ENCODE peak calls at places on chromosomes 13 and 19, in eight cellular contexts. E, I, Q, W, R, B, D and O are unnamed samples.

GRCh38 chr13:28569886-28570285 is 75.0 kb upstream of the FLT1 start:
- DNase-seq in R (no peak), I (no peak), D (no peak), W (no peak), E (no peak), Q (no peak), B (no peak), O (no peak)

GRCh38 chr19:38665950-38666661 is 18.7 kb downstream of the ACTN4 start:
- DNase-seq in D (no peak), R (no peak), I (no peak), W (peak), B (no peak), Q (peak), E (peak), O (peak)

GRCh38 chr19:33296473-33297060 is 5.8 kb downstream of the CEBPA start:
- DNase-seq in B (no peak), W (no peak), D (peak), I (no peak), E (no peak), Q (no peak), R (no peak), O (no peak)

GRCh38 chr13:25468330-25469178 is 96.8 kb downstream of the ATP8A2 start:
- DNase-seq in E (peak), R (no peak), Q (no peak), B (peak), D (no peak), I (peak), W (no peak), O (no peak)

GRCh38 chr13:50318887-50319286 is 303.6 kb downstream of the KCNRG start:
- DNase-seq in D (no peak), W (no peak), I (no peak), Q (no peak), R (no peak), E (no peak), B (no peak), O (no peak)

GRCh38 chr19:51607920-51608562 is 22.2 kb downstream of the SIGLEC5 start:
- DNase-seq in R (peak), Q (peak), W (peak), I (peak), D (no peak), E (peak), B (peak), O (peak)

GRCh38 chr19:6738726-6739389 is 622 bp upstream of the TRIP10 start:
- DNase-seq in Q (peak), B (no peak), I (no peak), W (peak), R (peak), D (no peak), E (peak), O (no peak)

GRCh38 chr19:46009530-46010510 is 13.0 kb downstream of the PGLYRP1 start:
- DNase-seq in E (peak), I (no peak), R (peak), D (no peak), B (peak), Q (peak), W (peak), O (peak)

GRCh38 chr19:10686661-10687517 is 14.3 kb upstream of the QTRT1 start:
- DNase-seq in W (peak), D (no peak), R (no peak), E (no peak), Q (peak), B (no peak), I (no peak), O (peak)

GRCh38 chr13:28819748-28820098 is 416 bp upstream of the MTUS2 start:
- DNase-seq in D (no peak), E (peak), I (no peak), R (no peak), Q (peak), W (peak), B (peak), O (peak)

GRCh38 chr19:20776083-20777076 is at the start of gene ZNF66:
- DNase-seq in I (peak), B (peak), R (peak), Q (peak), D (peak), E (peak), W (peak), O (peak)

GRCh38 chr19:50537769-50538230 is 24.1 kb upstream of the ASPDH start:
- DNase-seq in B (peak), E (peak), R (peak), Q (peak), W (peak), I (peak), D (peak), O (peak)

GRCh38 chr19:44367024-44367423 is 10.5 kb upstream of the ZNF112 start:
- DNase-seq in I (no peak), R (no peak), D (no peak), W (no peak), E (no peak), Q (no peak), B (no peak), O (no peak)

GRCh38 chr13:41563501-41564001 is 106.2 kb downstream of the RGCC start:
- DNase-seq in Q (no peak), R (no peak), D (no peak), E (no peak), I (no peak), B (no peak), W (no peak), O (no peak)

GRCh38 chr13:88704600-88705275 is 1033.6 kb downstream of the SLITRK5 start:
- DNase-seq in R (no peak), I (no peak), W (no peak), E (peak), B (no peak), D (no peak), Q (no peak), O (no peak)

GRCh38 chr13:99690426-99691189 is 189.3 kb downstream of the TM9SF2 start:
- DNase-seq in R (no peak), I (no peak), B (no peak), E (no peak), D (no peak), W (no peak), Q (no peak), O (no peak)

GRCh38 chr13:33053397-33054066 is 37.3 kb downstream of the KL start:
- DNase-seq in R (no peak), B (no peak), E (no peak), D (no peak), Q (no peak), I (no peak), W (no peak), O (no peak)

GRCh38 chr13:105213512-105213911 is 1322.0 kb downstream of the EFNB2 start:
- DNase-seq in W (no peak), I (no peak), D (no peak), B (no peak), R (no peak), E (no peak), Q (no peak), O (no peak)

GRCh38 chr19:14369399-14370168 is 11.7 kb upstream of the ADGRE5 start:
- DNase-seq in W (no peak), Q (no peak), I (no peak), D (no peak), E (no peak), B (no peak), R (no peak), O (peak)

GRCh38 chr19:29884466-29884865 is 57.6 kb upstream of the URI1 start:
- DNase-seq in B (no peak), E (no peak), W (no peak), Q (no peak), I (no peak), D (no peak), R (no peak), O (no peak)

GRCh38 chr19:40464059-40465024 is 1.2 kb downstream of the BLVRB start:
- DNase-seq in E (peak), Q (peak), W (peak), D (peak), R (peak), B (peak), I (peak), O (peak)

GRCh38 chr19:10548746-10549276 is 5.1 kb downstream of the ATG4D start:
- DNase-seq in D (no peak), R (no peak), B (no peak), I (no peak), W (no peak), E (no peak), Q (no peak), O (no peak)

GRCh38 chr19:54415901-54416621 is 797 bp downstream of the TTYH1 start:
- DNase-seq in D (no peak), R (no peak), B (no peak), W (no peak), Q (no peak), E (no peak), I (no peak), O (no peak)

GRCh38 chr19:33794578-33795369 is 1.9 kb upstream of the KCTD15 start:
- DNase-seq in I (no peak), Q (peak), R (no peak), D (no peak), E (no peak), B (no peak), W (peak), O (no peak)

GRCh38 chr19:13381827-13382632 is 124.2 kb downstream of the CACNA1A start:
- DNase-seq in I (no peak), B (no peak), Q (no peak), R (no peak), E (no peak), D (no peak), W (no peak), O (no peak)

GRCh38 chr19:50723735-50724521 is 764 bp downstream of the CLEC11A start:
- DNase-seq in D (no peak), I (no peak), B (no peak), E (no peak), Q (no peak), W (no peak), R (no peak), O (peak)

GRCh38 chr19:15200575-15201364 is at the start of gene NOTCH3:
- DNase-seq in R (no peak), Q (peak), D (no peak), W (no peak), I (no peak), E (peak), B (peak), O (no peak)

GRCh38 chr19:47469419-47469700 is 2.3 kb downstream of the SLC8A2 start:
- DNase-seq in I (no peak), R (no peak), Q (no peak), B (no peak), E (no peak), D (no peak), W (no peak), O (no peak)

GRCh38 chr19:57249329-57249728 is 8.9 kb downstream of the ZNF805 start:
- DNase-seq in D (no peak), I (no peak), Q (no peak), W (no peak), E (no peak), R (no peak), B (no peak), O (no peak)
- TF ChIP-seq CTCF in D (no peak), I (no peak), Q (no peak), W (no peak), E (no peak), R (no peak), B (no peak), O (no peak)

DNA sequence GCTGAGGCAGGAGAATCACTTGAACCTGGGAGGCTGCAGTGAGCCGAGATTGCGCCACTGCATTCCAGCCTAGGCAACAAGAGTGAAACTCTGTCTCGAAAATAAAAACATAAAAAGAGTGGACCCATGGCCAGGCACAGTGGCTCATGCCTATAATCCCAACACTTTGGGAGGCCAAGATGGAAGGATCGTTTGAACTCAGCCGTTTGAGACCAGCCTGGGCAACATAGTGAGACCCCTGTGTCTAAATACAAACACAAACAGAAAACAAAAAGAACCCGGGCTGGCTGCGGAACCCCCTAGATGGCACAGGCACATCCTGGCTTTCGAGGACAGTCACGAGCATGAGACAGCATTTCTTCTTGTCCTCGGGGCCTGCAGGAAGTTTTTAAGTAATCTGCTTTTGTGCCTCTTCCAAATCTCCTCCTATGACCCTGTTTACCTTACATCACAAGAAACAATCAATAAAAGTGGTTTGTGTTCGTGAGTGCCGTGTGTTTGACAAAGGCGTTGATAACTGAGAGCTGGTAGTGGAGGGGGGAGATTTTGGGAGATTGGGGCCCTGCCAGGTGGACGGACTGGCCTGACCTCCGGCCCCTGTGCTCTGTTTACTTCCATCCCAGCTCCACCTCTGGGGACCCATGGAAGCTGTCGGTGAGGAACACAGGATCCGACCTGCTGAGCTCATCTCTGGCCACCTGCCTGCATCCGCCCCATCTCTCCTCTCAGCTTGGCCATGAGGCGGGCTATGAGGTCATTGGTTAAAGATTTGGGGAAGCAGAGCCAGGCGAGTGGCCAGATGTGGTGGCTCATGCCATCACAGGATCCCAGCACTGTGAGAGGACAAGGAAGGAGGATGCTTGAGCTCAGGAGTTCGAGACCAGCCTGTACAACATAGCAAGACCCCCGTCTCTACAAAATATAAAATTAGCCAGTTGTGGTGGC is 5.9 kb upstream of the GDF15 start:
- DNase-seq in R (peak), E (peak), Q (peak), W (peak), I (peak), B (no peak), D (no peak), O (peak)
- TF ChIP-seq CTCF in R (no peak), E (no peak), Q (no peak), W (no peak), I (no peak), B (no peak), D (no peak), O (no peak)

GRCh38 chr13:23599083-23599925 is 29.1 kb downstream of the TNFRSF19 start:
- DNase-seq in Q (no peak), D (no peak), W (no peak), I (no peak), E (peak), R (no peak), B (no peak), O (no peak)
- TF ChIP-seq CTCF in Q (no peak), D (no peak), W (no peak), I (no peak), E (no peak), R (no peak), B (no peak), O (no peak)

DNA sequence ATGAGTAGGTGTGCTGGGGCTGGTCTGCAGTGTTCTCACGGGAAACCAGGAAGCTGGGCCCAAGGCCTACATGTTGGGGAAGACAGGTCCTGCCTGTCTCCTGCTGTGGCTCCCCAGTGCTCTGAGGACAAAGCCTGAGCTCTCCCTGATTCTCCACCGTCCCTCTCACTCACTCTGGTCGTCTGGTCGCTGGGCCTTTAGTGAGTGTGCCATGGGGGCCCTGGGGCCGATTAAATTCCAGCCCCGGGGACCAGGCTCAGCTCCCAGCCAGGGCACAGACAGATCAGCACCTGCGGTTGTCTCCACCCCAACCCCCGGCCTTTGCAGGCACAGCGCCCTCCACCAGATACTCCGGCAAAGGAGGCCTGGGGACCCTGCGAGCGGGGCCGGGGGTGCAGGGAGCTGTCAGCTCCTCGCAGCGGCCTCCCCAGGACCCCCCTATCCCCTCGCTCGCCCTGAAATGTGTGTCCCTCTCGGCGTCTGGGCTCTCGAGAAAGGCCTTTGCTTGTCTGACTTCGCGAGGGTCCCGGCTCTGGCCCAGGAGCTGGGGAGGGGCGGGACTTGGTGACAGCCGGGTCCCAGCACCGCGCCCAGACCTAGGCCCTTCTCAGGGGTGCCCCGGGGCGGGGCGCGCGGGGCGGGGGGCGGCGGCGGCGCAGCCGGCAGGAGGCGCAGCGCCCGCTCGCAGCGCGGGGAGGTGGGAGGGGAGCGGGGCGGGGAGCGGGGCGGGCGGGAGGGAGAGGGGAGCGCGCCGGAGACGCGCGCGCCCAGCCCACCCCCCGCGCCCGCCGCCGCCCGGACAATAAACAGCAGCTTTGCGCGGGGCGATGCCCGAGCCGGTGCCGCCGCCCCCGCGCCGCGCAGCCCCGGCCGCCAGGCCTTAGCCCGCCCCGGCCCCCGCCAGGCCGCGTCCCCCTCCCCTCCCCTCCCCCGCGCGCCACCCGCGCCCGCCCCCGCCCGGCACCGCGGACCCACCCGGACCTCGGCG is at the start of gene PALM:
- DNase-seq in R (no peak), I (no peak), Q (peak), D (no peak), E (peak), W (peak), B (peak), O (peak)
- TF ChIP-seq CTCF in R (no peak), I (peak), Q (peak), D (no peak), E (peak), W (peak), B (peak), O (no peak)

DNA sequence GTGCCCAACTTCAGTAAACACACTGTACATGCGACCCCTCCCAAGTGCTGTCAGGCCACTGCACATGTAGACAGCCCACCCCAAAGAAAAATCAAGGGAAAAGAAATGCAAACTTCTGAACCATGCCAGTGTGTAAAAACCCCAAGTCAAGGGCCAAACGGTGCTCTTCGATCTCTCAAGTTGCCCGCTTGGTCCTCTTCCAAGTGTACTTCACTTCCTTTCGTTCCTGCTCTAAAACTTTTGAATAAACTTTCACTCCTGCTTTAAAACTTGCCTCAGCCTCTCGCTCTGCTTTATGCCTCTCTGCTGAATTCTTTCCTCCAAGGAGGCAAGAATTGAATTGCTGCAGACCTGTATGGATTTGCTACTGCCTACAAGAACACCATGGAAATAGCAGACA is 600.7 kb downstream of the KCTD12 start:
- DNase-seq in D (no peak), W (no peak), E (no peak), B (no peak), R (no peak), I (no peak), Q (no peak), O (no peak)
- TF ChIP-seq CTCF in D (no peak), W (no peak), E (no peak), B (no peak), R (no peak), I (no peak), Q (no peak), O (no peak)